ENCODE peak calls at places on chromosome 22, in five cellular contexts. Y is mesothelial cell of epicardium, B is AG10803, X is glutamatergic neuron, T is breast epithelium. F is an unnamed sample.

GRCh38 chr22:29308791-29309262 is 2.4 kb downstream of the GAS2L1 start:
- DNase-seq in B (peak), X (no peak), T (no peak), Y (peak), F (no peak)

GRCh38 chr22:45975266-45976161 is 1.4 kb downstream of the WNT7B start:
- DNase-seq in Y (no peak), B (no peak), X (no peak), T (peak), F (no peak)

GRCh38 chr22:49291169-49291568 is 536.5 kb downstream of the BRD1 start:
- DNase-seq in X (no peak), T (no peak), Y (no peak), B (no peak), F (no peak)

GRCh38 chr22:46866591-46866990 is 104.1 kb downstream of the TBC1D22A start:
- DNase-seq in B (peak), T (no peak), Y (no peak), X (no peak), F (no peak)

GRCh38 chr22:17728786-17729185 is 45.5 kb downstream of the BID start:
- DNase-seq in B (no peak), X (no peak), Y (no peak), T (no peak), F (no peak)

GRCh38 chr22:29071261-29072045 is 1.4 kb upstream of the KREMEN1 start:
- DNase-seq in B (no peak), T (peak), Y (peak), X (peak), F (no peak)

GRCh38 chr22:44753189-44754042 is 1.0 kb downstream of the ARHGAP8 start:
- DNase-seq in Y (peak), B (peak), T (peak), X (no peak), F (no peak)

GRCh38 chr22:44449061-44449682 is 48.9 kb downstream of the RTL6 start:
- DNase-seq in T (no peak), Y (no peak), B (peak), X (no peak), F (no peak)

GRCh38 chr22:23796461-23796860 is 9.7 kb downstream of the SMARCB1 start:
- DNase-seq in X (no peak), Y (no peak), B (peak), T (no peak), F (no peak)

DNA sequence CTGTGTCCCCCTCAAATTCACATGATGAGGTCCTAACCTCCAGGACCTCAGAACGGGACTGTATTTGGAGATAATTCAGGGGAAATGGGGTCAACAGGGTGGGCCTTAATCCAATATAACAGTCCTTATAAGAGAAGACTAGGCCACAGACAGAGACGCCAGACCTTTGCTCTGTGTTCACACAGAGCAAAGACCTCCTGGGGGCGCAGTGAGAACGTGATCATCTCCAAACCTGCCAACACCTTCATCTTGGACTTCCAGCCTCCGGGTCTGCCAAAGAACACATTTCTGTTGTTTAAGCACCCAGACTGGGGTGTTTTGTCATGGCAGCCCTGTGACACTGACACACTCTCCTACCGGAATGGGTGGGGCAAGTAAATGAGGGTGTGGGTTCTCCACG is 250.2 kb downstream of the MN1 start:
- DNase-seq in Y (no peak), X (no peak), T (no peak), B (no peak), F (no peak)
- TF ChIP-seq CTCF in Y (no peak), X (no peak), T (no peak), B (no peak), F (no peak)

GRCh38 chr22:37103151-37103550 is 6.4 kb downstream of the TMPRSS6 start:
- DNase-seq in X (no peak), B (no peak), Y (no peak), T (no peak), F (no peak)

GRCh38 chr22:37095113-37095512 is 14.4 kb downstream of the TMPRSS6 start:
- DNase-seq in Y (no peak), B (no peak), T (no peak), X (no peak), F (no peak)

GRCh38 chr22:37100589-37101127 is 8.9 kb downstream of the TMPRSS6 start:
- DNase-seq in Y (no peak), B (no peak), T (no peak), X (no peak), F (no peak)

GRCh38 chr22:37101311-37102063 is 8.0 kb downstream of the TMPRSS6 start:
- DNase-seq in T (no peak), B (no peak), Y (no peak), X (no peak), F (no peak)

GRCh38 chr22:37098976-37099577 is 10.4 kb downstream of the TMPRSS6 start:
- DNase-seq in X (no peak), B (no peak), Y (no peak), T (no peak), F (no peak)
- TF ChIP-seq CTCF in X (no peak), B (no peak), Y (no peak), T (no peak), F (no peak)

GRCh38 chr22:39942433-39943213 is 17.6 kb upstream of the TMA7B start:
- DNase-seq in B (no peak), Y (no peak), T (no peak), X (no peak), F (no peak)

GRCh38 chr22:39941661-39942060 is 18.5 kb upstream of the TMA7B start:
- DNase-seq in T (no peak), B (no peak), Y (no peak), X (no peak), F (no peak)

GRCh38 chr22:39939830-39940229 is 20.4 kb upstream of the TMA7B start:
- DNase-seq in X (no peak), T (no peak), Y (no peak), B (no peak), F (no peak)

GRCh38 chr22:39938509-39938908 is 21.7 kb upstream of the TMA7B start:
- DNase-seq in Y (no peak), B (no peak), T (no peak), X (no peak), F (no peak)

DNA sequence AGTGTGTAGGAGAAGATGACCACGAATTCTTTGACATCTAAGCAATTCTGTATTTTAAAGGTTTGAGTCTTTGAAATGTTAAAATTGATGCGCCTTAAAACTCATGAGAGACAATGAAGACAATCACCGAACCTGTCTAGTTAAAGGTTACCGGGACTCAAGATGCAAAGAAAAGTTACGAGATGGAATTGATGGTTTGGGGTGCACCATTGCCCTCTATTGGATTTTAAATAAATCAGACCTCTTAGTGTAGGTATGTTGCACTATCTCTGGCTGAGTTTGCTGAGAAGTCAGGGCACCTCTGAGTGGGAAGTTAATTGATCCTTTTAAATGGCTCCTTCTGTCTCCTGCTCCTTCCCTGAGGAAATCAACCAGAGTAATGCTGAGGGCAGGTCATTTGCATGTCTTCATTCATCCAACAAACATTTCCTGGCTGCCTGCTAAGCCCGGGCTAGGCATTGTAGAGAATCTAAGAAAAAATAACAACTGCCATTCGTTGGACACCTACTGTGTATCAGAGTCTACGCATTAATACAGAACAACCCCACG is 19.4 kb upstream of the TMA7B start:
- DNase-seq in T (no peak), Y (no peak), B (no peak), X (no peak), F (no peak)
- TF ChIP-seq CTCF in T (no peak), Y (no peak), B (no peak), X (no peak), F (no peak)

GRCh38 chr22:19986410-19987341 is 29.9 kb downstream of the ARVCF start:
- DNase-seq in T (peak), Y (peak), B (peak), X (peak), F (no peak)

GRCh38 chr22:19984851-19985811 is 31.5 kb downstream of the ARVCF start:
- DNase-seq in B (no peak), T (no peak), Y (no peak), X (no peak), F (no peak)

GRCh38 chr22:19984201-19984753 is 32.3 kb downstream of the ARVCF start:
- DNase-seq in B (peak), Y (no peak), T (no peak), X (no peak), F (no peak)

GRCh38 chr22:19987394-19988306 is 29.0 kb downstream of the ARVCF start:
- DNase-seq in B (no peak), T (no peak), Y (no peak), X (no peak), F (no peak)

DNA sequence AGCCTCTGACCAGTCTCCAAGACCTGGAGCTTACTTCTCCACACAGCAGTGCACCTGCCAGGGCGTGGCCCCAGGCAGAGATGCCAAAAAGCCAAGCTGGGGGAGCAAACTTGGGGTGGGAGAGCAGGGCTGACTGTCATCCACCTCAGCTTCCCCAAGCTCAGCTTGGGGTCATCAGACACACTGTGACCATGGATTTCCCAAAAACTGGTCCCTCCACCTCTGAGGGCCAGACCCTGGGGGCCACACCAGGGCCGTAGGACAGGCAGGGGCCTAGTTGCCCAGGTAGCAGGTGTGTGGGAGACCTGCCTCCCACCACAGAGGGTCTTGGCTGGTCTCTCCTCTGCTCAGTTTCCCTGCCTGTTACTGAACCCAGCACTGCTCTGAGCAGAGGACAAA is 30.6 kb downstream of the ARVCF start:
- DNase-seq in Y (no peak), T (no peak), B (no peak), X (no peak), F (no peak)
- TF ChIP-seq CTCF in Y (no peak), T (no peak), B (no peak), X (no peak), F (no peak)

GRCh38 chr22:30386960-30387848 is at the start of gene RNF215:
- DNase-seq in X (peak), T (peak), Y (peak), B (peak), F (peak)
- TF ChIP-seq CTCF in X (peak), T (peak), Y (peak), B (peak), F (no peak)